ENCODE peak calls at places on chromosomes 6 and 20, in ten cellular contexts. L, C, T, O, R, M, Q, E, I and G are unnamed samples.

GRCh38 chr6:53238311-53238710 is 89.7 kb upstream of the GCM1 start:
- DNase-seq in C (no peak), E (no peak), T (no peak), O (no peak), L (no peak), M (no peak), R (no peak), Q (no peak), I (no peak), G (no peak)

GRCh38 chr6:106439459-106439858 is 78.9 kb downstream of the CRYBG1 start:
- DNase-seq in M (no peak), Q (no peak), E (no peak), C (no peak), R (no peak), T (no peak), O (no peak), L (no peak), I (no peak), G (no peak)

GRCh38 chr20:7195704-7196103 is 428.2 kb downstream of the BMP2 start:
- DNase-seq in O (no peak), C (no peak), R (peak), E (no peak), M (no peak), I (no peak), Q (no peak), T (peak), L (no peak), G (no peak)

GRCh38 chr6:50361641-50362331 is 312.1 kb upstream of the DEFB112 start:
- DNase-seq in E (no peak), T (no peak), O (no peak), M (no peak), L (no peak), C (no peak), R (no peak), Q (peak), I (no peak), G (no peak)

GRCh38 chr6:36249010-36249409 is 20.9 kb upstream of the PNPLA1 start:
- DNase-seq in I (peak), O (no peak), L (no peak), M (no peak), E (no peak), R (peak), C (no peak), Q (no peak), T (no peak), G (peak)

GRCh38 chr6:30396833-30397479 is 52.0 kb downstream of the RPP21 start:
- DNase-seq in I (peak), Q (peak), E (peak), T (peak), M (peak), L (peak), C (peak), R (peak), O (peak), G (peak)

GRCh38 chr6:145813285-145814034 is 1.1 kb downstream of the FBXO30 start:
- DNase-seq in C (no peak), L (no peak), I (peak), M (no peak), T (peak), Q (peak), E (no peak), R (peak), O (no peak), G (peak)

GRCh38 chr20:50304501-50304856 is 113.8 kb downstream of the CEBPB start:
- DNase-seq in L (no peak), Q (no peak), E (no peak), M (no peak), T (peak), O (no peak), I (peak), C (no peak), R (peak), G (peak)

GRCh38 chr6:7721654-7722053 is 4.2 kb upstream of the BMP6 start:
- DNase-seq in O (peak), I (peak), T (no peak), M (no peak), C (no peak), Q (no peak), R (peak), E (no peak), L (no peak), G (no peak)

GRCh38 chr6:47414517-47415167 is 62.9 kb upstream of the CD2AP start:
- DNase-seq in T (peak), L (no peak), O (peak), E (no peak), Q (peak), I (peak), R (peak), M (no peak), C (no peak), G (peak)

GRCh38 chr20:3238616-3239025 is 369 bp downstream of the SLC4A11 start:
- DNase-seq in R (peak), M (no peak), E (peak), C (peak), O (peak), T (no peak), Q (peak), L (peak), I (no peak), G (peak)

GRCh38 chr6:135642912-135643311 is 145.4 kb upstream of the AHI1 start:
- DNase-seq in I (no peak), Q (no peak), O (no peak), C (no peak), R (no peak), E (no peak), T (no peak), M (no peak), L (no peak), G (no peak)

GRCh38 chr6:79864421-79864820 is 82.9 kb downstream of the ELOVL4 start:
- DNase-seq in R (no peak), O (no peak), E (no peak), I (no peak), C (no peak), Q (no peak), T (no peak), L (no peak), M (no peak), G (no peak)

GRCh38 chr20:17806739-17807441 is 107.1 kb downstream of the BANF2 start:
- DNase-seq in O (no peak), M (peak), L (no peak), R (peak), E (no peak), T (peak), C (no peak), I (peak), Q (peak), G (peak)

GRCh38 chr6:21536280-21536766 is 57.2 kb upstream of the SOX4 start:
- DNase-seq in E (no peak), M (no peak), L (no peak), T (no peak), R (no peak), O (no peak), C (no peak), Q (no peak), I (no peak), G (no peak)

GRCh38 chr20:38171301-38172010 is 6.4 kb upstream of the TGM2 start:
- DNase-seq in Q (no peak), R (peak), I (peak), T (no peak), O (no peak), L (no peak), M (no peak), E (no peak), C (no peak), G (peak)

GRCh38 chr6:130625825-130626500 is 201.2 kb upstream of the SMLR1 start:
- DNase-seq in Q (peak), O (no peak), T (peak), C (no peak), M (no peak), I (peak), R (peak), E (no peak), L (no peak), G (peak)

GRCh38 chr20:37669062-37669772 is 24.6 kb upstream of the CTNNBL1 start:
- DNase-seq in L (no peak), T (no peak), C (no peak), O (peak), E (no peak), I (no peak), M (no peak), R (no peak), Q (peak), G (no peak)

GRCh38 chr6:26338810-26339209 is 26.2 kb upstream of the BTN3A2 start:
- DNase-seq in I (no peak), C (no peak), L (no peak), O (no peak), T (no peak), E (no peak), Q (no peak), R (no peak), M (no peak), G (no peak)

GRCh38 chr6:106516629-106517028 is 112.7 kb downstream of the RTN4IP1 start:
- DNase-seq in L (no peak), O (no peak), M (no peak), Q (no peak), E (no peak), T (no peak), C (no peak), R (no peak), I (no peak), G (no peak)

GRCh38 chr20:39042279-39043150 is 80.4 kb downstream of the DHX35 start:
- DNase-seq in T (peak), M (no peak), Q (no peak), I (peak), L (no peak), C (no peak), R (peak), O (no peak), E (no peak), G (peak)

GRCh38 chr20:63706852-63707557 is 771 bp downstream of the ARFRP1 start:
- DNase-seq in L (peak), E (peak), O (peak), T (no peak), R (peak), M (peak), Q (peak), C (peak), I (peak), G (peak)

GRCh38 chr20:38649275-38649891 is 47.8 kb downstream of the ARHGAP40 start:
- DNase-seq in L (peak), C (no peak), O (peak), M (no peak), R (peak), E (no peak), T (peak), I (no peak), Q (peak), G (peak)

GRCh38 chr20:14919473-14920157 is 582.2 kb upstream of the FLRT3 start:
- DNase-seq in R (no peak), T (no peak), C (no peak), I (no peak), M (peak), Q (peak), L (no peak), E (no peak), O (peak), G (no peak)

GRCh38 chr6:19415605-19416326 is 421.4 kb upstream of the ID4 start:
- DNase-seq in M (no peak), L (no peak), Q (no peak), T (peak), I (peak), C (no peak), E (no peak), O (no peak), R (peak), G (peak)

GRCh38 chr6:167699141-167700036 is 127.3 kb upstream of the AFDN start:
- DNase-seq in T (no peak), O (no peak), R (peak), E (peak), Q (no peak), C (peak), M (peak), L (no peak), I (no peak), G (no peak)

GRCh38 chr6:82801083-82801482 is 264.6 kb downstream of the UBE3D start:
- DNase-seq in C (no peak), L (no peak), R (no peak), E (no peak), Q (no peak), T (no peak), O (no peak), M (no peak), I (no peak), G (no peak)
- TF ChIP-seq CTCF in C (no peak), L (no peak), R (no peak), E (no peak), Q (no peak), T (no peak), O (no peak), M (no peak), I (no peak), G (no peak)

DNA sequence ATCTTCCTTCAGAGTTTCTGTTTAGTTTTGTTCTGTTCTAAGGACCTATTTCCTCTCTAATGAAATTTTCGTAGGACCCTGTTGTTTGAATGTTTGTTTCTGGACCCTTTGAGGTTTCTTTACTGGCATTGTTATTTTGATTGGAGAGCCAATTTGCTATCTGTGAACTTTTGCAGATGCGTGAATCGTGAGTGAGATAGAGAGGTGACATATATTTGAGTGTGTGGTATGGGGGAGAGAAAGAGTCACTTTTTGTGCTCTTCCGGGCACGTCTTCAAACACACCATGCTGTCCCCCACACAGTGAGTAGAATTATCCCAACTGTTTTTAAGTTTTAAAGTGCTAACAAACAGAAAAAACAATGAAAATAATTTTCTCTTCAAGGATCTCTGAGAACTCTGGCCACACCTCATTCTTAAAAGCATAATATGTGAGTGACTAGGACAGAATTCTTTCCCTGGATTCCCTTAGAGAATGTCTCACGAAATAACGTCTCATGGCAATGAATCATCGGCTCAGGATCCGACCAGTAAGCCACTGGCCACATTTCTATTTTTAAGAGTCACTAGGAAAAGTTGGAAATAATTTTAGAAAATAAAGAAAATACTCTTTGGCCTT is 235.6 kb upstream of the ZNF217 start:
- DNase-seq in I (peak), Q (no peak), E (no peak), R (peak), M (no peak), O (peak), T (peak), C (no peak), L (no peak), G (peak)
- TF ChIP-seq CTCF in I (no peak), Q (no peak), E (no peak), R (no peak), M (no peak), O (no peak), T (no peak), C (no peak), L (no peak), G (no peak)

GRCh38 chr6:109455502-109456282 is at the start of gene MICAL1:
- DNase-seq in O (peak), L (peak), Q (peak), I (peak), M (peak), R (peak), E (peak), C (peak), T (peak), G (peak)
- TF ChIP-seq CTCF in O (peak), L (peak), Q (no peak), I (peak), M (no peak), R (peak), E (peak), C (no peak), T (no peak), G (peak)

GRCh38 chr6:99801805-99802204 is 192.2 kb downstream of the MCHR2 start:
- DNase-seq in Q (no peak), M (no peak), L (no peak), I (no peak), E (no peak), T (no peak), C (no peak), R (no peak), O (no peak), G (no peak)

GRCh38 chr6:99802396-99803031 is 191.5 kb downstream of the MCHR2 start:
- DNase-seq in M (no peak), R (no peak), E (peak), T (no peak), O (peak), Q (peak), L (no peak), I (no peak), C (no peak), G (no peak)
- TF ChIP-seq CTCF in M (no peak), R (no peak), E (no peak), T (no peak), O (no peak), Q (peak), L (peak), I (no peak), C (no peak), G (peak)

DNA sequence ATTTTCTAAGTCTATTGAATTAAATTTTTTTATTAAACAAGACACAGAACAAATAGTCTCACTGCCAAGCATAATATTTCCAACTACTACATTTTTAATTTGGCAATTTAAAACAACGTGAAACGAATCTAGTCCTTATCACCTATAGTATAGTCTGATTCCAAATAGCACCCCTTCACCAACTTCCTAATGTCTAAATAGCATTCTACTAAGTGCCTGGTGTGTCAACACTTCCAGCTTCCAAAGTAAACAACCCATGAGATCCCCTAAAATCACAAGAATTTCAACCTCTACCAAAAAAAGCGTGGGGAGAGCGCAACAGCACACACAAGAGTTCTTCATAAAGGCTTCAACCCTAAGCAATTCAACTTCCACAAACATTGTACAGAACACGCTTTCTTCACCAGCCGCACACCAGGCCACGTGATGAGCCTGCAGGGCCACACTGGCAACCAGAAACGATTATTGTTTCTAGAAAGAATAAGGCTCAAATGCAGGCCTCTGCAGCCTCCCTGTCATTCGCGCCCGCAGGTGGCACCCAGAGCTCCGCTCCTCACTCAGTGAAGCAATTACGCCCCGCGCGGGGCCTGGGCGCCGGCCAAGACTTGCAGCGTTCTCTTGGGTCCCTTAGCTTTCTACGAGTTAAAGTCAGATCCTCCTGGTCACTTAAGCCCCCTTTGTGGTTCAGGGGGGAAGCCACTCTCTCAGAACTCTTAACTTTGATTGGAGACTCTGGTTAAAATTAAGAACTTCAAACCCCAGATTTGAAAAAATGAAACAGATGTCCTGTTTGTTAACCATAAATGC is 18.4 kb downstream of the SIM1 start:
- DNase-seq in O (no peak), Q (peak), T (no peak), C (no peak), E (peak), L (no peak), R (no peak), I (no peak), M (no peak), G (peak)
- TF ChIP-seq CTCF in O (no peak), Q (peak), T (no peak), C (no peak), E (no peak), L (no peak), R (no peak), I (no peak), M (no peak), G (no peak)

DNA sequence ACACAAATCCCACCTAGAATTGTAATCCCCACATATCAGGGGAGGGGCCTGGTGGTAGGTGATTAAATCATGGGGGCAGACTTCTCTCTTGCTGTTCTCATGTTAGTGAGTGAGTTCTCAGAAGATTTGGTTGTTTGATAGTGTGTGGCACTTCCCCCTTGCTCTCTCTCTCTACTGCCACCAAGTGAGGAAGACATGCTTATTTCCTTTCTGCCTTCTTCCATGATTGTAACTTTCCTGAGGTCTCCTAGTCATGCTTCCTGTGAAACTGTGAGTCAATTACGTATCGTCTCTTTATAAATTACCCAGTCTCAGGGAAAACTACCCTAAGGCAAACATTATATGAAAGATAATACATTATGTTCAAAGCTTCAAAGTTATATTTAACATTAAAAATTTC is 1297.5 kb upstream of the CITED2 start:
- DNase-seq in M (no peak), O (peak), E (no peak), C (no peak), I (no peak), T (no peak), Q (peak), L (no peak), R (no peak), G (no peak)
- TF ChIP-seq CTCF in M (no peak), O (peak), E (no peak), C (no peak), I (no peak), T (no peak), Q (peak), L (peak), R (peak), G (no peak)

GRCh38 chr20:34540596-34541263 is 17.8 kb upstream of the MAP1LC3A start:
- DNase-seq in I (no peak), L (no peak), R (no peak), M (no peak), C (no peak), Q (no peak), E (no peak), T (no peak), O (no peak), G (no peak)

GRCh38 chr20:34536798-34537394 is 20.7 kb downstream of the DYNLRB1 start:
- DNase-seq in L (peak), M (no peak), C (no peak), I (no peak), E (peak), T (no peak), Q (peak), O (peak), R (peak), G (no peak)

GRCh38 chr20:34539756-34540155 is 18.8 kb upstream of the MAP1LC3A start:
- DNase-seq in L (no peak), Q (no peak), C (no peak), M (no peak), T (no peak), E (no peak), O (no peak), I (no peak), R (no peak), G (no peak)

GRCh38 chr20:34537651-34538050 is 20.9 kb upstream of the MAP1LC3A start:
- DNase-seq in L (no peak), R (no peak), E (no peak), I (no peak), T (no peak), C (no peak), Q (no peak), M (no peak), O (no peak), G (no peak)

GRCh38 chr20:34538671-34539123 is 19.8 kb upstream of the MAP1LC3A start:
- DNase-seq in Q (peak), T (no peak), L (peak), I (peak), E (no peak), R (peak), M (peak), O (peak), C (peak), G (peak)
- TF ChIP-seq CTCF in Q (peak), T (peak), L (peak), I (peak), E (peak), R (peak), M (peak), O (peak), C (peak), G (peak)

GRCh38 chr6:78771619-78772018 is 95.7 kb upstream of the IRAK1BP1 start:
- DNase-seq in E (no peak), T (no peak), O (no peak), M (no peak), Q (no peak), C (no peak), R (no peak), L (no peak), I (no peak), G (no peak)

GRCh38 chr6:78768242-78768641 is 99.1 kb upstream of the IRAK1BP1 start:
- DNase-seq in I (no peak), R (no peak), T (no peak), Q (no peak), C (no peak), L (no peak), E (no peak), O (peak), M (no peak), G (no peak)

DNA sequence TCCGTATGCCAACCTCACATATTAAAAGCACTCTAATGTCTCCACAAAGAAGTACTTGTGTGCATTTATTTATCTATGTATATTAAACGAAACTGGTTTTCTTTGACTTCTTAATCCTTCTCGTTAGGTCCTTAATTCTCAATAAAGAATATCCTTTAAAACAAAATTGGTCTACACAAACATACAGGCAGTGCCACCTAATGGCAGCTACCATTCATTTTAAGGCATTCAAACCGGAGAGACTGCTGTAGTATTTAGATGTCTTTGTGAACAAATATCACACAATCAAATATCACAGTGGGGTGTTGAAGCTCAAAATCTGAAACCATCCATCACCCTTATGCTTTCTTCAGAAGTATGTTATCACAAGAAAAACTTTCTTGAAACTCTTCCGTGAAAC is 96.6 kb upstream of the IRAK1BP1 start:
- DNase-seq in R (no peak), C (no peak), L (no peak), E (no peak), O (no peak), Q (peak), M (no peak), I (no peak), T (no peak), G (no peak)
- TF ChIP-seq CTCF in R (peak), C (no peak), L (no peak), E (no peak), O (no peak), Q (peak), M (no peak), I (peak), T (no peak), G (no peak)